ENCODE peak calls at places on chromosome 10, in ten cellular contexts. U, X, R, Q, J, C, L, B, P and G are unnamed samples.

GRCh38 chr10:47164126-47164799 is 135.7 kb upstream of the GDF10 start:
- DNase-seq in R (no peak), B (no peak), J (no peak), L (no peak), P (peak), U (no peak), X (peak), C (no peak), Q (no peak), G (peak)

GRCh38 chr10:10418397-10418796 is 599.3 kb upstream of the CELF2 start:
- DNase-seq in R (no peak), X (no peak), B (no peak), P (no peak), C (peak), Q (peak), U (no peak), L (no peak), J (no peak), G (no peak)

GRCh38 chr10:127908106-127908957 is 1.4 kb downstream of the PTPRE start:
- DNase-seq in L (no peak), Q (no peak), J (no peak), X (peak), P (peak), B (no peak), C (no peak), U (no peak), R (no peak), G (no peak)

GRCh38 chr10:88826390-88826789 is 23.9 kb downstream of the LIPM start:
- DNase-seq in B (no peak), P (no peak), R (no peak), J (no peak), C (no peak), X (no peak), L (no peak), U (no peak), Q (no peak), G (no peak)

GRCh38 chr10:47368431-47369180 is 15.5 kb downstream of the ZNF488 start:
- DNase-seq in U (no peak), J (no peak), X (no peak), C (no peak), L (no peak), R (peak), B (no peak), P (no peak), Q (no peak), G (no peak)

GRCh38 chr10:122464158-122464510 is 2.8 kb downstream of the HTRA1 start:
- DNase-seq in J (no peak), X (no peak), B (no peak), L (no peak), R (no peak), U (no peak), P (no peak), C (no peak), Q (no peak), G (no peak)

GRCh38 chr10:132240581-132240980 is 53.8 kb downstream of the DPYSL4 start:
- DNase-seq in L (no peak), B (no peak), Q (no peak), C (no peak), P (no peak), U (no peak), X (no peak), J (no peak), R (no peak), G (no peak)

GRCh38 chr10:32971536-32972091 is 13.6 kb upstream of the ITGB1 start:
- DNase-seq in J (no peak), L (no peak), U (peak), R (no peak), Q (no peak), X (no peak), P (no peak), C (no peak), B (no peak), G (no peak)

GRCh38 chr10:24920907-24921881 is 31.2 kb downstream of the PRTFDC1 start:
- DNase-seq in C (peak), L (no peak), X (peak), R (no peak), U (no peak), Q (peak), J (peak), P (peak), B (no peak), G (peak)

GRCh38 chr10:101889256-101890210 is 45.9 kb upstream of the KCNIP2 start:
- DNase-seq in C (peak), L (peak), B (peak), X (peak), P (peak), J (peak), U (peak), Q (peak), R (peak), G (peak)

GRCh38 chr10:45596556-45596955 is 76.0 kb downstream of the ZFAND4 start:
- DNase-seq in X (no peak), P (no peak), L (no peak), Q (no peak), U (no peak), C (no peak), B (no peak), J (no peak), R (no peak), G (no peak)

GRCh38 chr10:102468683-102469082 is 17.3 kb upstream of the C10orf95 start:
- DNase-seq in C (no peak), R (no peak), B (no peak), L (no peak), U (no peak), P (no peak), X (no peak), J (no peak), Q (no peak), G (no peak)

GRCh38 chr10:103548581-103549348 is 55.3 kb downstream of the NEURL1 start:
- DNase-seq in P (no peak), L (no peak), Q (no peak), B (peak), U (no peak), C (no peak), X (no peak), J (no peak), R (no peak), G (no peak)

GRCh38 chr10:74586088-74586585 is 240.3 kb upstream of the KAT6B start:
- DNase-seq in Q (peak), C (peak), J (no peak), R (no peak), X (no peak), U (no peak), L (no peak), B (no peak), P (peak), G (peak)

GRCh38 chr10:132611986-132612385 is 74.4 kb downstream of the INPP5A start:
- DNase-seq in J (no peak), R (no peak), P (no peak), C (no peak), X (no peak), L (no peak), U (no peak), Q (no peak), B (peak), G (no peak)

GRCh38 chr10:9244880-9245279 is 1190.4 kb downstream of the GATA3 start:
- DNase-seq in C (no peak), B (no peak), J (no peak), L (no peak), P (no peak), Q (no peak), X (no peak), U (no peak), R (no peak), G (no peak)

GRCh38 chr10:98310721-98311120 is 42.7 kb upstream of the LOXL4 start:
- DNase-seq in J (no peak), Q (no peak), R (no peak), L (no peak), B (no peak), P (no peak), X (no peak), C (no peak), U (no peak), G (no peak)

GRCh38 chr10:94172332-94172731 is 178.6 kb downstream of the PLCE1 start:
- DNase-seq in P (peak), B (no peak), C (no peak), L (no peak), R (no peak), U (no peak), J (no peak), X (peak), Q (no peak), G (peak)

GRCh38 chr10:44465430-44466115 is 80.7 kb upstream of the CXCL12 start:
- DNase-seq in J (no peak), B (no peak), Q (no peak), X (no peak), L (no peak), R (no peak), P (peak), U (no peak), C (no peak), G (no peak)

GRCh38 chr10:59432207-59432900 is 70.0 kb upstream of the FAM13C start:
- DNase-seq in P (peak), J (no peak), C (no peak), X (peak), Q (no peak), L (no peak), U (no peak), R (no peak), B (no peak), G (peak)

GRCh38 chr10:71963351-71963755 is 842 bp upstream of the CHST3 start:
- DNase-seq in R (no peak), B (no peak), U (no peak), C (no peak), X (no peak), J (no peak), L (peak), P (no peak), Q (no peak), G (no peak)

GRCh38 chr10:91642831-91643692 is 10.2 kb upstream of the PPP1R3C start:
- DNase-seq in U (no peak), J (no peak), C (no peak), R (no peak), B (no peak), L (no peak), Q (no peak), X (peak), P (peak), G (no peak)

GRCh38 chr10:3902054-3902808 is 117.2 kb upstream of the KLF6 start:
- DNase-seq in P (peak), C (no peak), R (peak), L (no peak), U (no peak), X (no peak), J (no peak), B (peak), Q (no peak), G (no peak)

GRCh38 chr10:43781480-43782361 is 133.0 kb upstream of the ZNF32 start:
- DNase-seq in X (no peak), L (no peak), C (peak), R (no peak), Q (peak), P (peak), J (no peak), U (no peak), B (no peak), G (no peak)

GRCh38 chr10:88070080-88070880 is 206.9 kb downstream of the PTEN start:
- DNase-seq in L (no peak), U (no peak), J (no peak), X (peak), B (no peak), R (no peak), P (no peak), Q (no peak), C (no peak), G (no peak)